ENCODE peak calls at places on chromosome X, in seven cellular contexts. I is effector CD4-positive, alpha-beta T cell; J is nephron progenitor cell; R is head of caudate nucleus; Q is colonic mucosa; H is lung; M is stimulated activated naive B cell treated with anti-CD40 and anti-IgM and Interleukin-4, amounts not matched to agents 10 μg/mL and 1 μg/mL and 100 μg/mL, for 72 hours. N is an unnamed sample.

GRCh38 chrX:154470914-154471568 is 8.0 kb downstream of the LAGE3 start:
- DNase-seq in M (no peak), Q (no peak), I (no peak), H (no peak), R (no peak), J (no peak), N (no peak)

GRCh38 chrX:21374994-21375794 is 976 bp downstream of the CNKSR2 start:
- DNase-seq in H (no peak), M (no peak), R (no peak), Q (no peak), I (no peak), J (peak), N (peak)

GRCh38 chrX:104435249-104435648 is 130.8 kb upstream of the IL1RAPL2 start:
- DNase-seq in M (no peak), R (no peak), I (no peak), H (no peak), J (no peak), Q (no peak), N (no peak)

GRCh38 chrX:130788786-130789581 is 114.0 kb downstream of the ENOX2 start:
- DNase-seq in J (no peak), I (no peak), Q (no peak), H (no peak), M (no peak), R (no peak), N (no peak)

GRCh38 chrX:57587062-57587461 is 4.7 kb upstream of the ZXDB start:
- DNase-seq in Q (no peak), J (no peak), M (no peak), H (no peak), I (no peak), R (no peak), N (no peak)

GRCh38 chrX:130975947-130976346 is 72.9 kb upstream of the ENOX2 start:
- DNase-seq in Q (peak), H (no peak), J (peak), M (no peak), R (peak), I (peak), N (peak)

GRCh38 chrX:30992381-30992904 is 79.4 kb downstream of the FTHL17 start:
- DNase-seq in M (no peak), I (no peak), H (no peak), R (no peak), Q (no peak), J (no peak), N (peak)

GRCh38 chrX:12269484-12269883 is 131.2 kb downstream of the FRMPD4 start:
- DNase-seq in R (no peak), I (no peak), H (no peak), M (no peak), J (no peak), Q (no peak), N (no peak)

GRCh38 chrX:14591976-14592375 is 62.6 kb downstream of the GLRA2 start:
- DNase-seq in I (no peak), R (no peak), H (no peak), Q (no peak), M (no peak), J (no peak), N (no peak)

GRCh38 chrX:38882894-38883620 is 81.8 kb downstream of the MID1IP1 start:
- DNase-seq in I (no peak), R (no peak), H (no peak), M (no peak), Q (no peak), J (no peak), N (no peak)

GRCh38 chrX:44507292-44507691 is 35.4 kb downstream of the FUNDC1 start:
- DNase-seq in H (no peak), Q (no peak), R (no peak), J (no peak), I (no peak), M (no peak), N (no peak)

GRCh38 chrX:37871626-37872302 is 24.4 kb upstream of the DYNLT3 start:
- DNase-seq in J (no peak), Q (no peak), H (no peak), I (no peak), M (no peak), R (no peak), N (no peak)

GRCh38 chrX:103614999-103615398 is 7.2 kb downstream of the TCEAL3 start:
- DNase-seq in J (no peak), H (no peak), M (no peak), R (no peak), I (no peak), Q (no peak), N (no peak)

GRCh38 chrX:103688949-103689348 is 2.5 kb upstream of the MORF4L2 start:
- DNase-seq in H (no peak), J (no peak), M (no peak), Q (no peak), I (no peak), R (no peak), N (no peak)

GRCh38 chrX:135931644-135932487 is 38.4 kb downstream of the SAGE1 start:
- DNase-seq in R (peak), M (peak), Q (peak), I (peak), J (peak), H (peak), N (peak)

GRCh38 chrX:104168127-104168526 is 1.9 kb downstream of the FAM199X start:
- DNase-seq in H (no peak), J (no peak), R (no peak), I (no peak), M (no peak), Q (no peak), N (no peak)

GRCh38 chrX:40908026-40908425 is 172.7 kb upstream of the MED14 start:
- DNase-seq in H (no peak), M (no peak), J (no peak), R (no peak), I (no peak), Q (no peak), N (no peak)

GRCh38 chrX:18874560-18875255 is 109.2 kb downstream of the PHKA2 start:
- DNase-seq in R (no peak), I (no peak), J (no peak), M (no peak), H (no peak), Q (no peak), N (no peak)

GRCh38 chrX:125622899-125623298 is 303.2 kb downstream of the TEX13C start:
- DNase-seq in M (no peak), Q (no peak), R (no peak), J (no peak), H (no peak), I (no peak), N (no peak)

GRCh38 chrX:13776387-13776786 is 40.5 kb downstream of the GPM6B start:
- DNase-seq in R (no peak), Q (no peak), J (no peak), M (no peak), H (no peak), I (no peak), N (no peak)

GRCh38 chrX:115142057-115142456 is 47.2 kb upstream of the RBMXL3 start:
- DNase-seq in R (no peak), M (no peak), J (no peak), H (no peak), I (no peak), Q (no peak), N (no peak)

GRCh38 chrX:39528161-39528560 is 569.6 kb downstream of the BCOR start:
- DNase-seq in J (no peak), R (no peak), I (no peak), H (no peak), M (no peak), Q (no peak), N (no peak)

GRCh38 chrX:65551086-65551485 is 16.5 kb upstream of the LAS1L start:
- DNase-seq in M (no peak), Q (no peak), R (no peak), I (no peak), H (no peak), J (no peak), N (no peak)

GRCh38 chrX:37371578-37371981 is 22.4 kb downstream of the PRRG1 start:
- DNase-seq in J (no peak), I (no peak), H (no peak), M (no peak), R (no peak), Q (no peak), N (no peak)

GRCh38 chrX:133375558-133376340 is 39.5 kb downstream of the GPC4 start:
- DNase-seq in J (no peak), R (no peak), Q (peak), I (no peak), M (no peak), H (no peak), N (peak)

GRCh38 chrX:118367338-118367737 is 21.4 kb downstream of the WDR44 start:
- DNase-seq in Q (no peak), H (no peak), J (no peak), R (no peak), I (no peak), M (no peak), N (no peak)

GRCh38 chrX:40237745-40238178 is 140.0 kb upstream of the BCOR start:
- DNase-seq in Q (no peak), J (no peak), M (no peak), H (no peak), R (no peak), I (no peak), N (peak)

GRCh38 chrX:123464709-123465108 is 268.1 kb downstream of the THOC2 start:
- DNase-seq in H (no peak), M (no peak), Q (no peak), R (no peak), I (no peak), J (no peak), N (no peak)

GRCh38 chrX:14875624-14876023 is 2.4 kb downstream of the MOSPD2 start:
- DNase-seq in M (no peak), H (no peak), R (no peak), J (no peak), I (no peak), Q (no peak), N (no peak)

GRCh38 chrX:133726211-133726630 is 259.2 kb downstream of the GPC3 start:
- DNase-seq in Q (no peak), J (no peak), I (no peak), R (no peak), M (no peak), H (no peak), N (no peak)

GRCh38 chrX:119488749-119489148 is 20.5 kb downstream of the SLC25A5 start:
- DNase-seq in H (peak), I (peak), Q (peak), M (no peak), J (peak), R (peak), N (peak)

GRCh38 chrX:1609759-1610158 is 5.1 kb upstream of the ASMT start:
- DNase-seq in M (no peak), J (no peak), H (no peak), Q (no peak), I (no peak), R (no peak), N (no peak)

GRCh38 chrX:103343105-103343504 is 13.1 kb downstream of the TCEAL7 start:
- DNase-seq in I (peak), Q (peak), R (peak), J (peak), H (no peak), M (no peak), N (peak)

N was measured in testis.